ENCODE peak calls at places on chromosomes 7 and 10, in five cellular contexts. D is cardiac muscle cell, Z is colonic mucosa, F is body of pancreas, I is H9. O is an unnamed sample.

GRCh38 chr7:87316846-87317545 is 28.5 kb upstream of the CROT start:
- DNase-seq in D (no peak), Z (no peak), F (no peak), I (no peak), O (peak; percentile 95)

GRCh38 chr7:39336457-39336856 is 229.7 kb upstream of the YAE1 start:
- DNase-seq in D (no peak), Z (no peak), F (no peak), I (no peak), O (peak; percentile 6)

GRCh38 chr10:49410365-49411074 is 14.6 kb upstream of the DRGX start:
- DNase-seq in D (no peak), Z (no peak), F (peak; percentile 80), I (no peak), O (no peak)

GRCh38 chr10:59830601-59831259 is 75.6 kb downstream of the CCDC6 start:
- DNase-seq in D (peak; percentile 69), Z (peak; percentile 66), F (peak; percentile 39), I (peak; percentile 71), O (no peak)

GRCh38 chr10:68223535-68224165 is 8.3 kb downstream of the ATOH7 start:
- DNase-seq in D (no peak), Z (peak; percentile 25), F (no peak), I (peak; percentile 73), O (no peak)

GRCh38 chr10:12400266-12400931 is 51.1 kb downstream of the CAMK1D start:
- DNase-seq in D (no peak), Z (no peak), F (no peak), I (no peak), O (no peak)

GRCh38 chr10:63798599-63799498 is 277.6 kb downstream of the REEP3 start:
- DNase-seq in D (no peak), Z (peak; percentile 42), F (peak; percentile 51), I (no peak), O (peak; percentile 83)

GRCh38 chr7:130144632-130145171 is 60.5 kb downstream of the TMEM209 start:
- DNase-seq in D (peak; percentile 23), Z (peak; percentile 45), F (no peak), I (no peak), O (no peak)

GRCh38 chr7:73438547-73439245 is 5.1 kb downstream of the FZD9 start:
- DNase-seq in D (no peak), Z (no peak), F (no peak), I (no peak), O (no peak)

GRCh38 chr7:44750921-44751571 is 2.4 kb downstream of the ZMIZ2 start:
- DNase-seq in D (peak; percentile 34), Z (no peak), F (no peak), I (no peak), O (no peak)

GRCh38 chr7:135979674-135980660 is 2.8 kb upstream of the MTPN start:
- DNase-seq in D (no peak), Z (no peak), F (no peak), I (no peak), O (no peak)

GRCh38 chr7:27532256-27532783 is 130.4 kb downstream of the HIBADH start:
- DNase-seq in D (no peak), Z (no peak), F (no peak), I (no peak), O (no peak)

GRCh38 chr7:124713086-124713485 is 52.5 kb downstream of the GPR37 start:
- DNase-seq in D (no peak), Z (no peak), F (no peak), I (no peak), O (no peak)

GRCh38 chr10:88424881-88425280 is 158.2 kb downstream of the RNLS start:
- DNase-seq in D (no peak), Z (no peak), F (no peak), I (no peak), O (no peak)

GRCh38 chr7:132251327-132251659 is 325.0 kb downstream of the PLXNA4 start:
- DNase-seq in D (no peak), Z (peak; percentile 89), F (peak; percentile 94), I (peak; percentile 44), O (peak; percentile 44)

GRCh38 chr10:73887038-73888015 is 13.0 kb upstream of the CAMK2G start:
- DNase-seq in D (no peak), Z (peak; percentile 66), F (peak; percentile 75), I (no peak), O (no peak)

GRCh38 chr7:41910916-41911315 is 208.0 kb upstream of the INHBA start:
- DNase-seq in D (no peak), Z (no peak), F (no peak), I (no peak), O (no peak)

GRCh38 chr7:154299736-154300135 is 247.5 kb downstream of the DPP6 start:
- DNase-seq in D (no peak), Z (no peak), F (no peak), I (no peak), O (no peak)

GRCh38 chr10:110311357-110311949 is 6.7 kb upstream of the SMNDC1 start:
- DNase-seq in D (peak; percentile 79), Z (peak; percentile 47), F (peak; percentile 52), I (peak; percentile 58), O (no peak)

GRCh38 chr10:132774905-132775863 is 10.8 kb downstream of the NKX6-2 start:
- DNase-seq in D (no peak), Z (peak; percentile 62), F (peak; percentile 63), I (peak; percentile 86), O (no peak)

GRCh38 chr10:46312953-46313352 is 26.2 kb downstream of the ANTXRL start:
- DNase-seq in D (no peak), Z (no peak), F (no peak), I (peak; percentile 14), O (no peak)

GRCh38 chr10:514137-514671 is 175.3 kb downstream of the DIP2C start:
- DNase-seq in D (no peak), Z (no peak), F (peak; percentile 74), I (no peak), O (no peak)

GRCh38 chr7:17039372-17039771 is 157.6 kb upstream of the AGR3 start:
- DNase-seq in D (no peak), Z (no peak), F (no peak), I (no peak), O (no peak)

GRCh38 chr10:12416396-12417090 is 67.2 kb downstream of the CAMK1D start:
- DNase-seq in D (no peak), Z (no peak), F (no peak), I (no peak), O (no peak)

GRCh38 chr7:74252893-74253292 is 1.3 kb downstream of the RFC2 start:
- DNase-seq in D (no peak), Z (peak; percentile 66), F (peak; percentile 59), I (no peak), O (no peak)

GRCh38 chr7:127290801-127291361 is 38.1 kb upstream of the GRM8 start:
- DNase-seq in D (no peak), Z (no peak), F (no peak), I (no peak), O (peak; percentile 10)

GRCh38 chr10:69073731-69074130 is 14.2 kb upstream of the SRGN start:
- DNase-seq in D (no peak), Z (no peak), F (no peak), I (no peak), O (no peak)

GRCh38 chr7:25073451-25073850 is 51.6 kb downstream of the CYCS start:
- DNase-seq in D (peak; percentile 23), Z (no peak), F (no peak), I (no peak), O (no peak)

GRCh38 chr10:63105811-63106755 is 27.0 kb upstream of the NRBF2 start:
- DNase-seq in D (no peak), Z (peak; percentile 25), F (no peak), I (no peak), O (peak; percentile 66)

GRCh38 chr10:90226526-90226925 is 525.1 kb downstream of the KIF20B start:
- DNase-seq in D (no peak), Z (no peak), F (no peak), I (no peak), O (no peak)

GRCh38 chr7:107396990-107397389 is 72.9 kb upstream of the GPR22 start:
- DNase-seq in D (peak; percentile 2), Z (no peak), F (no peak), I (no peak), O (peak; percentile 39)

GRCh38 chr7:36794689-36795088 is 70.4 kb upstream of the AOAH start:
- DNase-seq in D (no peak), Z (no peak), F (no peak), I (peak; percentile 43), O (no peak)

GRCh38 chr10:21479553-21480315 is 45.7 kb downstream of the SKIDA1 start:
- DNase-seq in D (no peak), Z (no peak), F (no peak), I (no peak), O (no peak)

GRCh38 chr10:21482821-21483220 is 42.7 kb downstream of the SKIDA1 start:
- DNase-seq in D (no peak), Z (no peak), F (no peak), I (no peak), O (no peak)

DNA sequence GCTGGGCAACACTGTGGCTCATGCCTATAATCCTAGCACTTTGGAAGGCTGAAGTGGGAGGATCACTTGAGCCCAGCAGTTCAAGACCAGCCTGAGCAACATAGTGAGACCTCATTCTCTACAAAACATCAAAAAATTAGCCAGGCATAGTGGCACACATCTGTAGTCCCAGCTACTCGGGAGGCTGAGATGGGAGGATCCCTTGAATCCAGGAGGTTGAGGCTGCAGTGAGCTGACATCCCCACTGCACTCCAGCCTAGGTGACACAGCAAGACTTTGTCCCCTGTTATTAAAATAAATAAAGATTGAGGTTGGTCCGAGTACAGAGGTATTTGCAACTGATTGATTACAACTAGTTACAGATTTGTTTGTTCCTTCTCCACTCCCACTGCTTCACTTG is 44.1 kb downstream of the SKIDA1 start:
- DNase-seq in D (no peak), Z (no peak), F (no peak), I (no peak), O (no peak)
- H3K27ac ChIP-seq in D (no peak overlapping the region), Z (no peak overlapping the region), F (no peak overlapping the region), I (no peak overlapping the region), O (no peak overlapping the region)

GRCh38 chr10:71744897-71745658 is 25.5 kb upstream of the C10orf105 start:
- DNase-seq in D (no peak), Z (peak; percentile 17), F (no peak), I (no peak), O (no peak)
- H3K27ac ChIP-seq in D (peak overlapping the region; percentile 86), Z (no peak overlapping the region), F (no peak overlapping the region), I (no peak overlapping the region), O (no peak overlapping the region)

GRCh38 chr7:47376991-47377590 is 204.8 kb downstream of the TNS3 start:
- DNase-seq in D (no peak), Z (no peak), F (no peak), I (no peak), O (no peak)
- H3K27ac ChIP-seq in D (no peak overlapping the region), Z (no peak overlapping the region), F (no peak overlapping the region), I (no peak overlapping the region), O (no peak overlapping the region)

DNA sequence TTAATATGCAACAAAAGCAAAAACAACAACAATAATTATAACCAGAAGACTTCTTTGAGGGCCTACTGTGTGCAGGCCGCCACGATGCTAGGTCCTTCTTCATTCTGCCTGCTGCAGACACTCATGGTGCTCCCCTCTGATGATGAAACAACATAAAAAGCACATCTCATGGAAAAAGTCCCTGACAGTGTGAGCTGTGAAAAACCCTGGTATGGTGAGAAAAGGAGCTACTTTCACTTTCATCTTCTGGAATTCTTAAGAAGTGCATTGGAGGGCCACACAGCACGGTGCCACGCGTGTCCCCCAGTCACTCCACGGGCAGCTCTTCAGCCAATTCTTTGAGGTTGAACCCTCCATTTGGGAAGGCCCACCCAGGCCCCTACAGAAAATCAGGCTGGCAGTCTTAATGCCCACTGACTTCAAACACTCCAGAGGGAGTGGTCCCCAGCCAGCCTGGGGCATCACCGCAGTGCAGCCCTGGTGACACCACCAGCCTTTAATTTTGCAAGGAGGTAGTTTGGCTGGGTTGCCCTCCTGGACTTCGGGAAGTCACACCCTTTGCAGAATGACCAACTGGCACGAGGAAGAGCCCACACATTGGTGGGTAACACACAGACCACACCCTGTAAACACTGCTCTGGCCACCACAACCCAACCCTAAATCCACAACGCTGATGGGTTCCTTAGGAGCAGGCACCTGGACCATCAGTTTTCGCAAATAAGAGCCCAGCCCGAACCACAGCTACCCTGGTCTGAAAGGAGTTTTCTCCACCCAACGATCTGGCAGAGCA is 7.6 kb downstream of the KCNMA1 start:
- DNase-seq in D (no peak), Z (no peak), F (no peak), I (no peak), O (no peak)
- H3K27ac ChIP-seq in D (no peak overlapping the region), Z (no peak overlapping the region), F (no peak overlapping the region), I (no peak overlapping the region), O (peak overlapping the region; percentile 60)